ENCODE peak calls at places on chromosomes 1 and 21, in seven cellular contexts. P is HCT116, Q is H1, G is SK-N-SH, V is K562, X is GM12878, O is HepG2. C is an unnamed sample.

GRCh38 chr1:43835141-43836021 is 98.2 kb upstream of the ARTN start:
- DNase-seq in P (peak), Q (no peak), G (peak), V (peak), X (no peak), O (no peak), C (no peak)

GRCh38 chr1:169137357-169137756 is 30.9 kb downstream of the ATP1B1 start:
- DNase-seq in P (no peak), Q (no peak), G (no peak), V (no peak), X (no peak), O (no peak), C (no peak)

GRCh38 chr1:17531682-17532487 is 7.6 kb upstream of the ARHGEF10L start:
- DNase-seq in P (peak), Q (no peak), G (no peak), V (no peak), X (no peak), O (no peak), C (no peak)

GRCh38 chr21:30434033-30434631 is 4.1 kb downstream of the KRTAP13-4 start:
- DNase-seq in P (no peak), Q (peak), G (peak), V (peak), X (no peak), O (no peak), C (peak)

GRCh38 chr1:234770924-234771540 is 161.1 kb upstream of the IRF2BP2 start:
- DNase-seq in P (no peak), Q (no peak), G (no peak), V (no peak), X (no peak), O (no peak), C (no peak)

GRCh38 chr1:39955547-39956539 is 898 bp downstream of the MFSD2A start:
- DNase-seq in P (peak), Q (peak), G (peak), V (no peak), X (peak), O (no peak), C (peak)

GRCh38 chr21:33937146-33937545 is 21.5 kb upstream of the ATP5PO start:
- DNase-seq in P (no peak), Q (no peak), G (no peak), V (no peak), X (no peak), O (no peak), C (no peak)

GRCh38 chr1:150061632-150062101 is 5.9 kb upstream of the VPS45 start:
- DNase-seq in P (peak), Q (no peak), G (no peak), V (no peak), X (no peak), O (no peak), C (no peak)

GRCh38 chr1:42936309-42937078 is 22.2 kb downstream of the SLC2A1 start:
- DNase-seq in P (peak), Q (no peak), G (no peak), V (peak), X (no peak), O (no peak), C (no peak)

GRCh38 chr1:180415985-180416633 is 86.3 kb downstream of the ACBD6 start:
- DNase-seq in P (peak), Q (no peak), G (peak), V (peak), X (peak), O (peak), C (peak)

GRCh38 chr1:231969078-231969477 is 342.5 kb downstream of the DISC1 start:
- DNase-seq in P (no peak), Q (no peak), G (no peak), V (no peak), X (no peak), O (no peak), C (no peak)

GRCh38 chr1:230459463-230459862 is 33.3 kb upstream of the PGBD5 start:
- DNase-seq in P (no peak), Q (no peak), G (no peak), V (no peak), X (no peak), O (no peak), C (no peak)

GRCh38 chr1:3491291-3492246 is 37.1 kb downstream of the ARHGEF16 start:
- DNase-seq in P (peak), Q (peak), G (peak), V (peak), X (peak), O (peak), C (peak)

GRCh38 chr1:7993593-7994479 is 32.3 kb downstream of the ERRFI1 start:
- DNase-seq in P (no peak), Q (no peak), G (no peak), V (no peak), X (peak), O (no peak), C (no peak)

DNA sequence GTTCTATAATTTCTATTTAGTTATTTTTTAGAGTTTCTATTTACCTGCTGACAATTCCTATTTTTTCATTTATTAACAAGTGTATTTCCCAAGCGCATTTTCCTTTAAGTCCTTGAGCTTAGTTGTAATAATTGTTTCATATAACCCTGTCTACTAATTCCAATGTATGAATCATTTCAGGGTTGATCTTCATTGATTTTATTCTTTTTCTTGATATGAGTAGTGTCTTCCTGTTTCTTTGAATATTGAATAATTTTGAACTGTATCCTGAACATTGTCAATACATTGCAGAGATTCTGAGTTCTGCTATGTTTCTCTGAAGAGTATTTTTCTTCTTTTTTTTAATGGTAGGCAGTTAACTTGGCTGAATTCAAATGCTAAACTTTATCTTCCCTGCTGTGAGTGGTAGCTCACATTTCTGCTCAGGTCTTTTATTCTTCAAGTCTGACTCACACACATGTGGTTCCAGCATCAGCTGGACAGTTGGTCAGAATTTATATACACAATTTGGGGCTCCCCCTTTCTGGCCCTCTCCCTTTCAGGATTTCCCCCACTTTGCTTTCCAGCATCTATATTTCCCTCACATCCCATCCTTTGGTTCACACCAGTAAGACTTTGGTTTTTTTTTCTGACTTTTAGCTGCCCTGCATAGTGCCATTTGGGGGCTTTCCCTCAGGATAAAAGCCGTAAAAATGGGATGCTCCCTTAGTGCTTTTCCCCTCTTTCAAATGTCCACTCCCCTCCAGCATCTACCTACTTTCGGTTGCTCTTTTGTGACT is 54.4 kb upstream of the WDR26 start:
- DNase-seq in P (no peak), Q (no peak), G (no peak), V (no peak), X (no peak), O (no peak), C (no peak)
- TF ChIP-seq JUND in P (no peak), Q (peak), G (no peak), V (no peak), X (no peak), O (no peak), C (no peak)

GRCh38 chr1:95309031-95309459 is 75.0 kb downstream of the RWDD3 start:
- DNase-seq in P (peak), Q (no peak), G (peak), V (peak), X (no peak), O (peak), C (peak)
- TF ChIP-seq JUND in P (no peak), Q (no peak), G (no peak), V (no peak), X (no peak), O (no peak), C (no peak)

GRCh38 chr1:228190778-228191177 is 17.1 kb upstream of the OBSCN start:
- DNase-seq in P (no peak), Q (no peak), G (no peak), V (no peak), X (no peak), O (no peak), C (no peak)

GRCh38 chr1:228197555-228198147 is 10.2 kb upstream of the OBSCN start:
- DNase-seq in P (no peak), Q (no peak), G (no peak), V (no peak), X (no peak), O (no peak), C (no peak)

GRCh38 chr1:228194436-228194835 is 13.4 kb upstream of the OBSCN start:
- DNase-seq in P (no peak), Q (no peak), G (no peak), V (peak), X (no peak), O (no peak), C (no peak)

GRCh38 chr1:228198977-228199590 is 8.8 kb upstream of the OBSCN start:
- DNase-seq in P (peak), Q (no peak), G (peak), V (peak), X (no peak), O (no peak), C (no peak)

DNA sequence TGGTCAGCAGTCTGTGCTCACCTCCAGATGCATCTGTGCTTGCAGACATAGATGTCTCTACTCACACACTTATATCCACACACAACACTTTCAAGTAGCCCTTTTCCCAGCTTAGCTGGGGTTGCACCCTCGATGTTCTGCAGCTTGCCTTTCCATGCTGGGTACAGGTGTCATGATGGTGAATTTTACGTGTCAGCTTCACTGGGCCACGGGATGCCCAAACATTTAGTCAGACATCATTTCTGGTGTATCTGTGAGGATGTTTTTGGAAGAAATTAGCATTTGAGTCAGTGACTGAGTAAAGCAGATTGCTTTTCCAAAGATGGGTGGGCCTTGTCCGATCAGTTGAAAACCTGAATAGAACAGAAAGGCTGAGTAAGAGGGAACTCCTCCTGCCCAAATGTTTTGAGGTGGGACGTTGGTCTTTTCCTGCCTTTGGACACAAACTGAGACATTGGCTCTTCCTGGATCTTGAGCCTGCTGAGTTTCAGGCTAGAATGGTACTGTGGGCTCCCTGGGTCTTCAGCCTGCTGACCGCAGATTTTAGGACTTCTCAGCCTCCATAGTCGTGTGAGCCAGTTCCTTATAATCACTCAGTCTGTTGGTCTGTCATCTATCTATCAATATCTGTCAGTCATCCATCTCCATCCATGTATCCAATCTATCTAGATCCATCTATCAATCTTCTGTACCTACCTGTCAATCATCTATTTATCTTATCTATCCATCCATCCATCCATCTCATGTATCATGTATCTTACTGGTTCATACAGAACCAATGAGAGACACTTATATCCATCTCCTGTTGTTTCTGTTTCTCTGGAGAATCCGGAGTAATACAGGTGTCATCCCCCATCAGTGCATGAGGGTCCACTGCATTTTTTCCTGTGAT is 12.7 kb upstream of the OBSCN start:
- DNase-seq in P (no peak), Q (no peak), G (peak), V (no peak), X (no peak), O (no peak), C (no peak)
- TF ChIP-seq JUND in P (no peak), Q (no peak), G (no peak), V (no peak), X (no peak), O (no peak), C (no peak)

GRCh38 chr1:196148367-196148970 is 459.8 kb downstream of the KCNT2 start:
- DNase-seq in P (peak), Q (no peak), G (peak), V (peak), X (no peak), O (peak), C (peak)
- TF ChIP-seq JUND in P (no peak), Q (no peak), G (no peak), V (no peak), X (no peak), O (no peak), C (no peak)

GRCh38 chr1:6459850-6460265 is 6.1 kb downstream of the TNFRSF25 start:
- DNase-seq in P (no peak), Q (no peak), G (no peak), V (no peak), X (no peak), O (no peak), C (no peak)
- TF ChIP-seq JUND in P (no peak), Q (no peak), G (no peak), V (no peak), X (no peak), O (no peak), C (no peak)

GRCh38 chr1:215071078-215071477 is 11.5 kb upstream of the KCNK2 start:
- DNase-seq in P (no peak), Q (no peak), G (no peak), V (no peak), X (no peak), O (no peak), C (no peak)
- TF ChIP-seq JUND in P (no peak), Q (no peak), G (no peak), V (no peak), X (no peak), O (no peak), C (no peak)

C was measured in T47D.